ENCODE peak calls at places on chromosomes 1 and 21, in five cellular contexts. E is stimulated activated CD8-positive, alpha-beta memory T cell treated with anti-CD3 and anti-CD28 coated beads, Interleukin-4, amount 100 ng/mL, for 24 hours; G is 8988T; I is testis; K is left colon. U is an unnamed sample.

GRCh38 chr21:44428281-44428942 is 26.9 kb upstream of the LRRC3 start:
- DNase-seq in E (no peak), G (no peak), I (no peak), K (peak), U (peak)

GRCh38 chr1:21663251-21663950 is 5.8 kb downstream of the RAP1GAP start:
- DNase-seq in E (no peak), G (no peak), I (no peak), K (no peak), U (no peak)

GRCh38 chr1:100835866-100836842 is 58.5 kb downstream of the EXTL2 start:
- DNase-seq in E (no peak), G (no peak), I (no peak), K (no peak), U (no peak)

GRCh38 chr1:229363723-229364122 is 20.9 kb upstream of the CCSAP start:
- DNase-seq in E (no peak), G (no peak), I (peak), K (no peak), U (no peak)

GRCh38 chr1:15758953-15759661 is 512 bp downstream of the FBLIM1 start:
- DNase-seq in E (no peak), G (no peak), I (no peak), K (no peak), U (no peak)

GRCh38 chr1:227328405-227329019 is 10.2 kb upstream of the CDC42BPA start:
- DNase-seq in E (no peak), G (no peak), I (no peak), K (no peak), U (no peak)

GRCh38 chr1:247865416-247865815 is 8.4 kb downstream of the TRIM58 start:
- DNase-seq in E (no peak), G (no peak), I (no peak), K (no peak), U (no peak)

GRCh38 chr21:46217511-46218196 is 10.9 kb downstream of the LSS start:
- DNase-seq in E (no peak), G (no peak), I (peak), K (no peak), U (no peak)

GRCh38 chr1:205951746-205952145 is 8.5 kb upstream of the SLC26A9 start:
- DNase-seq in E (no peak), G (no peak), I (no peak), K (no peak), U (no peak)

GRCh38 chr1:161020573-161021167 is at the start of gene F11R:
- DNase-seq in E (no peak), G (peak), I (peak), K (peak), U (no peak)

GRCh38 chr1:108685524-108685923 is 6.6 kb upstream of the PRPF38B start:
- DNase-seq in E (no peak), G (no peak), I (no peak), K (no peak), U (no peak)

GRCh38 chr1:53348491-53349368 is 20.9 kb upstream of the LRP8 start:
- DNase-seq in E (no peak), G (no peak), I (peak), K (no peak), U (no peak)